ENCODE peak calls at places on chromosomes 6 and 20, in five cellular contexts. Q is WERI-Rb-1, S is endodermal cell, Y is uterus, Z is left ventricle myocardium inferior. T is an unnamed sample.
A peak's percentile ranks its signal among the peaks of the same experiment; 100 is the strongest.

GRCh38 chr6:15254074-15254975 is 8.5 kb downstream of the JARID2 start:
- DNase-seq in S (peak; percentile 68), Q (no peak), Y (no peak), Z (no peak), T (no peak)

GRCh38 chr6:3859878-3860552 is 10.8 kb downstream of the FAM50B start:
- DNase-seq in Q (no peak), S (no peak), Z (no peak), Y (no peak), T (no peak)

GRCh38 chr6:52361347-52361944 is 505 bp upstream of the PAQR8 start:
- DNase-seq in Z (peak; percentile 19), Q (peak; percentile 21), Y (peak; percentile 36), S (peak; percentile 51), T (peak; percentile 16)

GRCh38 chr6:16873698-16874097 is 112.4 kb upstream of the ATXN1 start:
- DNase-seq in Q (no peak), S (no peak), Z (no peak), Y (no peak), T (no peak)

GRCh38 chr6:112279044-112279916 is 24.9 kb upstream of the LAMA4 start:
- DNase-seq in Q (no peak), S (no peak), Y (no peak), Z (no peak), T (no peak)

GRCh38 chr6:32868257-32868788 is 14.3 kb downstream of the PSMB9 start:
- DNase-seq in Q (peak; percentile 82), Z (peak; percentile 68), S (peak; percentile 89), Y (peak; percentile 81), T (peak; percentile 76)

GRCh38 chr6:21189721-21190120 is 403.8 kb upstream of the SOX4 start:
- DNase-seq in Y (no peak), Q (no peak), S (no peak), Z (no peak), T (no peak)

GRCh38 chr6:169625376-169625775 is 76.5 kb downstream of the WDR27 start:
- DNase-seq in Q (no peak), S (no peak), Y (no peak), Z (no peak), T (no peak)

GRCh38 chr20:41738584-41739193 is 120.5 kb upstream of the CHD6 start:
- DNase-seq in S (peak; percentile 86), Z (peak; percentile 41), Y (no peak), Q (peak; percentile 67), T (no peak)

GRCh38 chr20:46749164-46749563 is 39.7 kb downstream of the SLC2A10 start:
- DNase-seq in S (no peak), Q (no peak), Z (no peak), Y (no peak), T (no peak)

GRCh38 chr20:59404749-59405148 is 104.3 kb downstream of the EDN3 start:
- DNase-seq in Q (peak; percentile 69), S (no peak), Z (no peak), Y (no peak), T (no peak)

GRCh38 chr20:59403261-59403961 is 103.0 kb downstream of the EDN3 start:
- DNase-seq in Z (peak; percentile 36), Q (peak; percentile 63), S (peak; percentile 94), Y (peak; percentile 39), T (no peak)

GRCh38 chr20:59403962-59404314 is 103.5 kb downstream of the EDN3 start:
- DNase-seq in Q (no peak), Z (no peak), S (no peak), Y (no peak), T (no peak)

GRCh38 chr20:59400666-59401065 is 100.3 kb downstream of the EDN3 start:
- DNase-seq in Q (no peak), Z (no peak), Y (no peak), S (no peak), T (no peak)

DNA sequence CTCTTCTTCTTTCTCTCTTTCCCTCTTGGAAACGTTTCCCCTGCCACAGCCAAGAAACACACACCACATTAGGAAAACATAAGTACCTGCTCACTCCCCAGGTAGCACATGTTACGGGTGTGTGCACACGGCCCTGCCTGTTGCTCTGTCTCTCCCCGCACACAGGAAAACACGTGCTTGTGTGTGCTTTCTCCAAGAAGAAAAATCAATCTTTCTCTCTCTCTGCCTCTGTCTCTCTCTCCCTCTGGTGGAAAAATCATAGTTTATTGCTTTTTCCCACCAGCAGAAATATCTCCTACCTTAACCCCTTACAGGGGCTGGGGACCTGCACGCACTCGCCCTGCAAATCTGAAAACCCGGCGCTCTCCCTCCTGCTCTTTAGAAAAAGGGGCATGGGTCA is 102.3 kb downstream of the EDN3 start:
- DNase-seq in Q (no peak), S (no peak), Y (no peak), Z (no peak), T (no peak)
- H3K27ac ChIP-seq in Q (peak overlapping the region; percentile 23), S (no peak overlapping the region), Y (no peak overlapping the region), Z (no peak overlapping the region), T (no peak overlapping the region)

GRCh38 chr6:144493035-144493910 is 208.1 kb downstream of the UTRN start:
- DNase-seq in S (no peak), Q (no peak), Z (no peak), Y (no peak), T (no peak)
- H3K36me3 ChIP-seq in S (peaks cover 74% of the 10 kb centered on the region), Q (peaks cover 2% of the 10 kb centered on the region), Z (peaks cover 79% of the 10 kb centered on the region), Y (no peaks in the 10 kb centered on the region), T (peaks cover 16% of the 10 kb centered on the region)

DNA sequence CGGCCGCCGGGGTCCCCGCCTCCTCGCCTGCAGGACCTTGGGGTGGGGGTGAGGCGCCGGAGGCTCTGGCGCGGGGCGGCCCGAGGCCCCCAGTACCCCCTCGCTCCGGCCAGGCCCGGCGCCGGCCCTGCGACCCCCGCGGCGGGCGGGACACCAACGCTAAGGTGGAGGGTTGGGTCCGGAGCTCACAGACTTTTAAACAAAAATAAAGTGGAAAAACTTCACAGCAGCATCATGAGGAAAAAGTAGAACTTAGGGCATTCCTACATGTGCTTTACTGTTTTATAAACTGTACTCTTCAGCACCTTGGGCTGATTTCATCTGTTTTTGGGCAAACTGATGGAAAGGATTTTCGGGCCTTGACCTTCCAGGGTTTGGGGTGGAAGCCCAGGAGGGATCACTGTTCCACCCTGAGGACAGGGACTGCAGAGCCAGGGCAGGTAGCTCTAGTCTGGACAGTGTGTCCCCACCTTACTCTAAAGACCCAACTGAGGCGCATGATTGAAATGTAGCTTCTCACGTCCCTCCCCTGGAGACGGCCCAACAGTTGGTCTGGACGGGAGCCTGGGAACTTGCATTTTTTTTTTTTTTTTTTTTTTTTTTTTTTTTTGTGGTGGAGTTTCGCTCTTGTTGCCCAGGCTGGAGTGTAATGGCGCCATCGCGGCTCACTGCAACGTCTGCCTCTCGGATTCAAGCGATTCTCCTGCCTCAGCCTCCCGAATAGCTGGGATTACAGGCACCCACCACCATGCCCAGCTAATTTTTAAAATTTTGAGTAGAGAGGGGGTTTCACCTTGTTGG is 708 bp downstream of the NELFCD start:
- DNase-seq in Z (no peak), Q (no peak), Y (no peak), S (peak; percentile 63), T (no peak)
- H3K27ac ChIP-seq in Z (peak overlapping the region; percentile 91), Q (peak overlapping the region; percentile 96), Y (peak overlapping the region; percentile 93), S (no peak overlapping the region), T (peak overlapping the region; percentile 36)

DNA sequence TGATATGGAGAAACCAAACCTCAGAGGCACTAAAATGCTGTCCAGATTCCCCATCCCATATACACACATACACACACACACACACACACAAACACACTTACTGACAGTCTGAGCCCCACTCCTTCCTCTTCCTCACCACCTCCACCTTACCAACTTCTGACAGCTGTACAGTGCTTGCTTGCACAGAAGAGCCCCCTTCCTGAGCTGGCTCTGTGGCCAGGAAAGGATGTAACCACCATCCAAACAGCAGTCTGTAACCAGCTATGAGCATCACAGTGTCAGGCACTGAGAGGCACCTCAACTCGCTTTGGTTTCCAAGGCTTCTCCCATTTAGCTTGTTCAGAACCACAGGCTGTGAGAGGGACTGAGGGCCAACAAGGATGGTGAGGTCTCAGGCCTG is 5.9 kb upstream of the C6orf136 start:
- DNase-seq in Q (no peak), Z (no peak), S (no peak), Y (no peak), T (no peak)
- H3K36me3 ChIP-seq in Q (peaks cover 89% of the 10 kb centered on the region), Z (peaks cover 23% of the 10 kb centered on the region), S (peaks cover 73% of the 10 kb centered on the region), Y (no peaks in the 10 kb centered on the region), T (peaks cover 10% of the 10 kb centered on the region)